ENCODE peak calls at places on chromosomes 7 and 10, in ten cellular contexts. U, K, H, R, W, D, J, A, E and M are unnamed samples.

GRCh38 chr7:78734626-78735025 is 718.8 kb downstream of the MAGI2 start:
- DNase-seq in W (no peak), K (no peak), J (no peak), A (no peak), H (no peak), U (no peak), E (no peak), D (no peak), R (no peak), M (no peak)

GRCh38 chr7:47581821-47582747 is at the start of gene TNS3:
- DNase-seq in D (peak; percentile 69), W (peak; percentile 74), R (peak; percentile 84), H (peak; percentile 68), U (no peak), K (no peak), E (no peak), J (no peak), A (peak; percentile 84), M (no peak)

GRCh38 chr7:107387077-107387476 is 82.8 kb upstream of the GPR22 start:
- DNase-seq in R (peak; percentile 83), K (no peak), D (no peak), A (peak; percentile 75), J (no peak), E (no peak), U (no peak), H (no peak), W (no peak), M (peak; percentile 1)

GRCh38 chr10:93379366-93380042 is 102.6 kb downstream of the MYOF start:
- DNase-seq in U (no peak), W (peak; percentile 90), A (no peak), R (no peak), J (no peak), H (no peak), K (no peak), D (no peak), E (peak; percentile 14), M (no peak)

GRCh38 chr10:79383974-79384606 is 36.8 kb downstream of the PPIF start:
- DNase-seq in A (peak; percentile 19), K (no peak), J (no peak), U (no peak), W (no peak), E (no peak), D (peak; percentile 7), H (no peak), R (peak; percentile 65), M (no peak)

GRCh38 chr7:101923276-101923985 is 106.0 kb downstream of the CUX1 start:
- DNase-seq in D (no peak), J (no peak), U (no peak), H (no peak), W (peak; percentile 49), R (peak; percentile 75), A (no peak), K (no peak), E (no peak), M (no peak)

GRCh38 chr7:96740130-96740529 is 30.5 kb upstream of the SEM1 start:
- DNase-seq in A (no peak), U (no peak), J (no peak), W (no peak), R (no peak), H (no peak), K (no peak), D (no peak), E (no peak), M (no peak)

GRCh38 chr7:75604408-75604807 is 112.3 kb downstream of the SPDYE5 start:
- DNase-seq in K (no peak), W (no peak), R (no peak), E (no peak), D (no peak), U (no peak), A (no peak), J (no peak), H (no peak), M (no peak)

GRCh38 chr7:17183630-17184328 is 114.7 kb upstream of the AHR start:
- DNase-seq in H (no peak), D (no peak), U (no peak), R (no peak), J (no peak), E (no peak), W (peak; percentile 56), A (no peak), K (no peak), M (no peak)

GRCh38 chr7:27532256-27532783 is 130.4 kb downstream of the HIBADH start:
- DNase-seq in U (no peak), E (no peak), K (no peak), J (no peak), D (no peak), W (no peak), H (no peak), A (no peak), R (no peak), M (no peak)

GRCh38 chr10:46079831-46080585 is 33.9 kb upstream of the MSMB start:
- DNase-seq in E (no peak), A (no peak), J (no peak), R (no peak), K (no peak), W (peak; percentile 20), D (no peak), U (no peak), H (no peak), M (no peak)

GRCh38 chr7:151137076-151137611 is 30.4 kb downstream of the GBX1 start:
- DNase-seq in H (no peak), A (peak; percentile 54), R (peak; percentile 59), D (no peak), U (no peak), E (no peak), K (no peak), J (no peak), W (no peak), M (no peak)